ENCODE peak calls at places on chromosome 3, in four cellular contexts. K is effector memory CD4-positive, alpha-beta T cell; L is transverse colon; E is BJ. F is an unnamed sample.

GRCh38 chr3:113212155-113212844 is 943 bp downstream of the BOC start:
- DNase-seq in K (no peak), L (no peak), E (no peak), F (no peak)

GRCh38 chr3:53753518-53754183 is 92.6 kb downstream of the CHDH start:
- DNase-seq in L (no peak), K (no peak), E (no peak), F (no peak)

GRCh38 chr3:140093742-140094141 is 158.8 kb downstream of the CLSTN2 start:
- DNase-seq in K (no peak), L (peak), E (peak), F (peak)

GRCh38 chr3:76986876-76987513 is 52.9 kb upstream of the ROBO2 start:
- DNase-seq in L (no peak), K (no peak), E (no peak), F (no peak)

GRCh38 chr3:151228291-151229125 is 25.5 kb upstream of the GPR171 start:
- DNase-seq in K (no peak), L (no peak), E (no peak), F (peak)

GRCh38 chr3:196563721-196564225 is 4.6 kb downstream of the WDR53 start:
- DNase-seq in E (no peak), K (peak), L (no peak), F (peak)

GRCh38 chr3:133595341-133595740 is 21.9 kb downstream of the CDV3 start:
- DNase-seq in L (no peak), E (no peak), K (no peak), F (no peak)

GRCh38 chr3:124797426-124797945 is 67.2 kb downstream of the UMPS start:
- DNase-seq in L (no peak), K (no peak), E (no peak), F (no peak)

GRCh38 chr3:78140274-78140673 is 1100.4 kb downstream of the ROBO2 start:
- DNase-seq in K (no peak), L (no peak), E (no peak), F (no peak)

DNA sequence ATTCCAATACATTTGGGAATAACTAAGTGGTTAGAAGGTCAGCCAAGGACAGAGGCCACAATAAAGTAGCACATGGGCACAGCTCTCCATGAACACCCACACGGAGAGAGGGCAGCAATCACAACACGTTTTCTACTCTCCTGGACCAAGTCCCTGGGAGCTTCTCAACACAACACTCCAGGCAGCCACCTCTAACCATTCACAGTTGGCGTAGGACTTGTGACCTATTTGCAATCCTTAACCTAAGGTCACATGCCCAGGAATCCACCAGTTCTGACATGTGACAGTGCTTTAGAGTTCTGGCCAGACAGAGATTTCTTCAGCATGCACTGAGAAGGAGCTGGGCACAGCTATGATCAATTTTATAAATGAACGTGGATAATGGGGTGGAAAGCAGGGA is 280.8 kb downstream of the SHQ1 start:
- DNase-seq in K (no peak), L (no peak), E (no peak), F (no peak)
- H3K4me3 ChIP-seq in K (no peak), L (no peak), E (no peak), F (no peak)

GRCh38 chr3:62797129-62797528 is 78.1 kb downstream of the CADPS start:
- DNase-seq in L (no peak), K (no peak), E (no peak), F (no peak)
- H3K4me3 ChIP-seq in L (no peak), K (no peak), E (no peak), F (no peak)

DNA sequence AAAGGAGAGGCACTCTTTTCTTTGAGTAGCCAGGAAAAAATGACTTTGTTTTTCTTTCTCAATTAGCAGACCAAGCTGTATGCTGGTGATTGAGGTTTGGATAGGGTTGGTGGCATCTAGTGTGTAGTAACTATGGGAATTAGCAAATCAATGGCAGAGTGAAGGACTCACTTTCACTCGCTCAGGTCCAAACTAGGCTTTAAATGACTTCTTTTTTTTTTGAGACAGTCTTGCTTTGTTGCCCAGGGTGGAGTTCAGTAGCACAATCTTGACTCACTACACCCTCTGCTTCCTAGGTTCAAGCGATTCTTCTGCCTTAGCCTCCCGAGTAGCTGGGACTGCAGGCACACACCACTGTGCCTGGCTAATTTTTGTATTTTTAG is 35.9 kb downstream of the PRKCI start:
- DNase-seq in E (no peak), K (no peak), L (no peak), F (no peak)
- H3K4me3 ChIP-seq in E (no peak), K (no peak), L (no peak), F (no peak)

GRCh38 chr3:197753263-197753662 is 3.6 kb downstream of the FYTTD1 start:
- DNase-seq in L (no peak), K (no peak), E (no peak), F (no peak)

GRCh38 chr3:197750863-197751737 is 1.4 kb downstream of the FYTTD1 start:
- DNase-seq in K (no peak), L (peak), E (no peak), F (no peak)

GRCh38 chr3:197750396-197750831 is 731 bp downstream of the FYTTD1 start:
- DNase-seq in K (peak), E (no peak), L (peak), F (no peak)

GRCh38 chr3:197749601-197750395 is at the start of gene FYTTD1:
- DNase-seq in L (peak), K (peak), E (no peak), F (peak)

DNA sequence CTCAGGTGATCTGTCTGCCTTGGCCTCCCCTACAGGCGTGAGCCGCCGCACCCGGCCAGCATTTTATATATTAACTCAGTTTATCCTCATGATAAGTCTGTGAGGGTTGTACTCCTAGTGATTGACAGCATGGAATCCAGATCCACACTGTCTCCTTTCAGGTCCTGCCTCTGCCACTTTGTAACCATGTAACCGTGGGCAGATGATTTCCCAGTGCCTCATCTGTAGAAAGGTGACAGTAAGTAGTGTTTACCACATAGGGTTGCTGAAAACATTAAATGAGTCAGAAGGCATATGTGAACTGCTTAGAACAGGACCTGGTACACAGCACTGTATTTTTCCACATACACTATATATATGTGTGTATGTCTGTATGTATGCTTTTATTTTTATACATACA is 2.4 kb downstream of the FYTTD1 start:
- DNase-seq in E (no peak), K (no peak), L (no peak), F (no peak)
- H3K4me3 ChIP-seq in E (no peak), K (peak), L (no peak), F (no peak)

DNA sequence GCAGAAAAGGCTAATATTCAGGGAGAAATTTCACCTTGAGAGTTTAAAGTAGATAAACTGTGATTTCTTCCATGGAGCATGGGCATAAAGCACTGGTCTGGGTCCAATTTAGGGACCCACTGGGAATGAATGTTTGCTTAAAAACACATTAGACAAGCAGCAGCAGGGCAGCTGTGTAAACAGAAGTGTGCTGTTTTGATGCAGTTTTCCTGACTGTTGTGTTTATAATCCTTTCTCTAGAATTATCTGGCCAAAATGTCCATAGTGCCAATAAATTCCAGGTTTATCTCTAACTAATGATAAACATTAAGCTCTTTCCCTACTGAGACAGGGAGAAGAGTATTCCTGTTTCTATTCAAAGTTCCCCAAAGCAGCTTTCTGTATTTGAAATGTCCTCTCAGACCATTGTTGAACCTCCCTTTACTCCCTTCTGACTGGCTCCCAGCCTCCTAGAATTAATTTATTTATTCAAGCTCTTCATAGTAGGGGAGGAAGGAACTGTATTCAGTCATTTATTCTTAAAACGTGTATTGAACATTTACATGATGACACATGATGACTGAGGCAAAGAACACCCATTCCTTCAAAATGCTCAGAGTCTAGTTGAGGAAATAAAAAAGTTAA is 7.0 kb upstream of the TM4SF18 start:
- DNase-seq in L (no peak), E (no peak), K (no peak), F (no peak)
- H3K4me3 ChIP-seq in L (no peak), E (no peak), K (no peak), F (no peak)

DNA sequence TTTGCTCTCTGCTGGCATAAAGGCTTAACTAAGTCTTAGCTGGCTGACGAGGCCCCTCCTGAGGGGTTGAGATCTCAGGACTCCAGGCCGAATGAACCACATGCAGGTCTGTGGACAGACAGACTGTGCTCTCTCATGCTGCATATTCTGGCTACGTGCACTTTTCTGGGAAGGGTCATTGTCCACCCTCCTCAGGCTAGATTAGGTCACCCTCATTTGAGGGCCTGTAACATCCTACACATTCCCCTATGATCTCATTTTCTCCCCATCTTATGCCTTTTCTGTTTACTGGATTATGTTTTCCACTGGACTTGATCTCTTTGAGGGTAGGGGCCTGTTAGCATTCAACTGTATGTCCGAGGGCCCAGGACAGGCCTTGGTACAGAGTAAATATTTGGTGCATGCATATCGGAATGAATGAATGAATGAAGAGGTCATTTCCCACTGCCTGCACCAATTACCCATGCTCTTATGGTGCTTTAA is 13.7 kb downstream of the EEFSEC start:
- DNase-seq in L (no peak), K (no peak), E (no peak), F (no peak)
- H3K4me3 ChIP-seq in L (no peak), K (no peak), E (no peak), F (no peak)

GRCh38 chr3:174440741-174441587 is 418.2 kb upstream of the NAALADL2 start:
- DNase-seq in K (no peak), E (peak), L (peak), F (peak)

GRCh38 chr3:174436367-174436766 is 422.8 kb upstream of the NAALADL2 start:
- DNase-seq in K (no peak), E (no peak), L (no peak), F (no peak)

GRCh38 chr3:174439621-174440349 is 419.3 kb upstream of the NAALADL2 start:
- DNase-seq in K (no peak), E (peak), L (peak), F (peak)

GRCh38 chr3:174440350-174440716 is 418.8 kb upstream of the NAALADL2 start:
- DNase-seq in L (peak), K (no peak), E (no peak), F (no peak)

GRCh38 chr3:174438501-174439156 is 420.5 kb upstream of the NAALADL2 start:
- DNase-seq in E (no peak), K (no peak), L (no peak), F (no peak)
- H3K4me3 ChIP-seq in E (peak), K (no peak), L (no peak), F (no peak)